ENCODE peak calls at places on chromosomes 1 and 21, in ten cellular contexts. U, Z, F, K, H, S, L, G, V and P are unnamed samples.

GRCh38 chr1:234608026-234608719 is 1.8 kb downstream of the IRF2BP2 start:
- DNase-seq in H (peak), V (peak), F (peak), K (peak), G (peak), U (peak), L (peak), S (peak), Z (peak), P (peak)

GRCh38 chr1:171217658-171218443 is 30.4 kb upstream of the FMO1 start:
- DNase-seq in H (no peak), F (no peak), K (no peak), L (peak), V (no peak), S (no peak), U (no peak), G (no peak), Z (no peak), P (no peak)

GRCh38 chr1:193539731-193540459 is 353.5 kb upstream of the B3GALT2 start:
- DNase-seq in Z (no peak), K (no peak), G (no peak), L (no peak), F (no peak), H (no peak), U (no peak), V (peak), S (no peak), P (no peak)

GRCh38 chr1:184315254-184315653 is 71.6 kb upstream of the C1orf21 start:
- DNase-seq in K (no peak), F (no peak), U (no peak), H (no peak), S (peak), L (peak), Z (no peak), G (no peak), V (no peak), P (peak)

GRCh38 chr1:114435088-114435715 is 75.8 kb downstream of the TRIM33 start:
- DNase-seq in H (no peak), V (no peak), Z (no peak), U (no peak), S (no peak), K (no peak), L (no peak), G (no peak), F (no peak), P (no peak)

GRCh38 chr1:145720556-145720877 is 1.2 kb downstream of the CD160 start:
- DNase-seq in H (no peak), Z (peak), K (no peak), G (no peak), L (peak), F (no peak), S (peak), U (no peak), V (no peak), P (peak)

GRCh38 chr1:100896481-100896982 is 642 bp downstream of the SLC30A7 start:
- DNase-seq in H (peak), L (peak), Z (peak), G (peak), K (peak), F (no peak), U (peak), V (peak), S (peak), P (peak)

GRCh38 chr21:36212513-36212780 is 55.8 kb downstream of the DOP1B start:
- DNase-seq in K (no peak), H (no peak), Z (no peak), U (no peak), F (no peak), V (no peak), S (no peak), G (no peak), L (peak), P (no peak)